ENCODE peak calls at places on chromosomes 13 and 19, in seven cellular contexts. Y, R, H, D, S, K and U are unnamed samples.

GRCh38 chr19:45091031-45091918 is 1.7 kb upstream of the PPP1R37 start:
- DNase-seq in H (peak; percentile 97), S (peak; percentile 97), Y (peak; percentile 76), K (peak; percentile 99), R (peak; percentile 98), D (peak; percentile 98), U (peak; percentile 95)

GRCh38 chr13:113324336-113324882 is 27.4 kb downstream of the LAMP1 start:
- DNase-seq in K (no peak), Y (no peak), D (no peak), S (no peak), R (no peak), H (no peak), U (no peak)

GRCh38 chr19:33678796-33679195 is 57.0 kb downstream of the CHST8 start:
- DNase-seq in H (no peak), D (no peak), R (no peak), K (no peak), S (no peak), Y (no peak), U (no peak)

GRCh38 chr19:57103573-57104277 is 16.1 kb upstream of the USP29 start:
- DNase-seq in S (peak; percentile 39), H (peak; percentile 49), Y (no peak), D (no peak), R (no peak), K (no peak), U (peak; percentile 19)

GRCh38 chr13:23609414-23610186 is 39.4 kb downstream of the TNFRSF19 start:
- DNase-seq in H (no peak), K (no peak), D (no peak), R (peak; percentile 29), S (no peak), Y (no peak), U (no peak)

GRCh38 chr19:33813391-33814101 is 16.9 kb downstream of the KCTD15 start:
- DNase-seq in S (no peak), R (no peak), Y (no peak), K (peak; percentile 30), H (no peak), D (no peak), U (no peak)

GRCh38 chr13:36051082-36051481 is 80.1 kb downstream of the DCLK1 start:
- DNase-seq in K (no peak), D (no peak), H (no peak), S (no peak), R (no peak), Y (no peak), U (no peak)

GRCh38 chr19:11550265-11550664 is 8.8 kb downstream of the ELOF1 start:
- DNase-seq in H (no peak), Y (no peak), R (no peak), S (no peak), D (no peak), K (no peak), U (no peak)

GRCh38 chr13:66618702-66619101 is 611.4 kb downstream of the PCDH9 start:
- DNase-seq in R (peak; percentile 11), D (no peak), Y (no peak), K (no peak), S (no peak), H (no peak), U (no peak)